ENCODE peak calls at places on chromosome 17, in seven cellular contexts. R is ACHN; G is neural crest cell; H is sigmoid colon; J is stimulated activated CD8-positive, alpha-beta memory T cell treated with anti-CD3 and anti-CD28 coated beads, Interleukin-7, amount 100 ng/mL, for 1 hour; P is cardiac fibroblast; E is germinal center. B is an unnamed sample.

GRCh38 chr17:70780031-70780430 is 610.7 kb downstream of the KCNJ2 start:
- DNase-seq in J (no peak), P (peak; percentile 43), G (no peak), R (no peak), E (no peak), H (no peak), B (no peak)

GRCh38 chr17:71085238-71086033 is 916.1 kb downstream of the KCNJ2 start:
- DNase-seq in R (peak; percentile 47), H (no peak), J (no peak), G (peak; percentile 36), E (no peak), P (peak; percentile 25), B (no peak)

GRCh38 chr17:44222112-44222869 is 2.8 kb upstream of the UBTF start:
- DNase-seq in P (peak; percentile 72), E (peak; percentile 61), R (peak; percentile 85), J (no peak), H (peak; percentile 95), G (peak; percentile 40), B (peak; percentile 75)

GRCh38 chr17:17098426-17099035 is 56.3 kb downstream of the MPRIP start:
- DNase-seq in R (no peak), E (no peak), J (no peak), P (peak; percentile 26), G (peak; percentile 10), H (peak; percentile 76), B (no peak)

GRCh38 chr17:42311240-42312034 is 23.1 kb downstream of the STAT5A start:
- DNase-seq in J (no peak), H (peak; percentile 99), G (no peak), P (peak; percentile 93), R (no peak), E (no peak), B (peak; percentile 83)

GRCh38 chr17:45114117-45114932 is 18.0 kb downstream of the PLCD3 start:
- DNase-seq in E (no peak), R (no peak), J (no peak), G (no peak), H (no peak), P (no peak), B (no peak)

GRCh38 chr17:78999056-78999768 is 10.4 kb downstream of the CANT1 start:
- DNase-seq in E (peak; percentile 1), J (no peak), R (no peak), G (no peak), P (no peak), H (peak; percentile 63), B (no peak)

GRCh38 chr17:81528651-81529436 is 667 bp downstream of the FSCN2 start:
- DNase-seq in G (no peak), R (no peak), J (no peak), E (no peak), P (no peak), H (no peak), B (no peak)

GRCh38 chr17:46822388-46822921 is 4.0 kb upstream of the WNT3 start:
- DNase-seq in E (peak; percentile 50), J (no peak), P (no peak), G (no peak), H (no peak), R (no peak), B (no peak)

GRCh38 chr17:80920406-80920805 is 71.2 kb upstream of the CHMP6 start:
- DNase-seq in H (peak; percentile 64), P (peak; percentile 55), J (no peak), R (no peak), G (no peak), E (no peak), B (no peak)

GRCh38 chr17:70134042-70134441 is 35.3 kb upstream of the KCNJ2 start:
- DNase-seq in E (no peak), R (no peak), P (no peak), G (no peak), H (no peak), J (no peak), B (no peak)

GRCh38 chr17:42112552-42113176 is at the start of gene DHX58:
- DNase-seq in H (peak; percentile 91), E (peak; percentile 91), J (peak; percentile 43), R (peak; percentile 92), P (peak; percentile 84), G (no peak), B (peak; percentile 88)

GRCh38 chr17:19317359-19318095 is 45.0 kb downstream of the B9D1 start:
- DNase-seq in H (peak; percentile 90), E (peak; percentile 40), P (peak; percentile 82), G (peak; percentile 84), J (no peak), R (peak; percentile 94), B (no peak)

GRCh38 chr17:68035131-68035522 is 408 bp upstream of the KPNA2 start:
- DNase-seq in H (peak; percentile 96), G (peak; percentile 83), J (peak; percentile 68), P (no peak), E (no peak), R (no peak), B (peak; percentile 86)

GRCh38 chr17:58352843-58353719 is 1.1 kb upstream of the SUPT4H1 start:
- DNase-seq in R (no peak), P (peak; percentile 43), J (no peak), E (peak; percentile 47), G (no peak), H (peak; percentile 80), B (no peak)

B was measured in NCI-H226.